ENCODE peak calls at places on chromosomes 11 and 22, in nine cellular contexts. J, C, T, V, R, N, G, I and L are unnamed samples.

GRCh38 chr11:1548221-1549070 is 23.6 kb downstream of the DUSP8 start:
- DNase-seq in G (peak), T (peak), N (peak), J (no peak), C (peak), V (peak), R (no peak), I (peak), L (peak)

GRCh38 chr11:44600739-44601416 is 35.4 kb downstream of the CD82 start:
- DNase-seq in J (peak), I (no peak), V (peak), N (no peak), G (peak), R (no peak), C (no peak), T (no peak), L (no peak)

GRCh38 chr11:57543601-57544000 is 6.2 kb downstream of the SMTNL1 start:
- DNase-seq in I (no peak), T (no peak), V (peak), R (no peak), J (no peak), N (no peak), C (no peak), G (no peak), L (no peak)

GRCh38 chr11:28049338-28050216 is 58.4 kb downstream of the KIF18A start:
- DNase-seq in G (no peak), T (no peak), I (peak), N (peak), V (no peak), R (no peak), J (peak), C (no peak), L (no peak)

GRCh38 chr11:1772270-1773130 is 8.8 kb upstream of the CTSD start:
- DNase-seq in V (peak), C (peak), T (no peak), J (peak), R (peak), I (peak), G (peak), N (peak), L (no peak)

GRCh38 chr11:17479284-17480214 is 2.9 kb upstream of the ABCC8 start:
- DNase-seq in N (peak), I (peak), C (peak), R (no peak), T (no peak), V (peak), G (no peak), J (no peak), L (peak)

GRCh38 chr11:112548641-112549040 is 288.0 kb upstream of the PLET1 start:
- DNase-seq in J (no peak), N (no peak), I (no peak), T (no peak), R (no peak), V (no peak), C (no peak), G (no peak), L (no peak)

GRCh38 chr11:15673408-15673811 is 558.7 kb downstream of the INSC start:
- DNase-seq in J (no peak), V (no peak), C (no peak), T (no peak), G (no peak), N (no peak), R (no peak), I (peak), L (no peak)

GRCh38 chr11:116960916-116961315 is 123.5 kb upstream of the APOA1 start:
- DNase-seq in V (peak), R (no peak), N (peak), G (no peak), J (peak), T (no peak), C (peak), I (peak), L (no peak)

GRCh38 chr22:39959640-39960447 is at the start of gene TMA7B:
- DNase-seq in T (no peak), C (peak), V (peak), J (peak), N (peak), G (no peak), I (peak), R (no peak), L (no peak)